ENCODE peak calls at places on chromosomes 1 and 21, in seven cellular contexts. One of them, this sample, is unnamed.

GRCh38 chr1:18535391-18536210 is 54.9 kb downstream of the KLHDC7A start:
- DNase-seq in GM06990: no peak
- DNase-seq in tibial artery: peak; percentile 34
- DNase-seq in Panc1: no peak
- DNase-seq in uterus: no peak
- DNase-seq in OCI-LY7: no peak
- DNase-seq in lung: no peak
- DNase-seq in this sample: no peak

GRCh38 chr1:16614361-16615252 is 1.2 kb upstream of the NBPF1 start:
- DNase-seq in GM06990: no peak
- DNase-seq in tibial artery: peak; percentile 66
- DNase-seq in Panc1: no peak
- DNase-seq in uterus: no peak
- DNase-seq in OCI-LY7: no peak
- DNase-seq in lung: peak; percentile 38
- DNase-seq in this sample: no peak

GRCh38 chr1:114150016-114150415 is 3.7 kb downstream of the SYT6 start:
- DNase-seq in GM06990: no peak
- DNase-seq in tibial artery: no peak
- DNase-seq in Panc1: no peak
- DNase-seq in uterus: no peak
- DNase-seq in OCI-LY7: no peak
- DNase-seq in lung: no peak
- DNase-seq in this sample: no peak

GRCh38 chr21:36552458-36552800 is 72.5 kb upstream of the CLDN14 start:
- DNase-seq in GM06990: no peak
- DNase-seq in tibial artery: no peak
- DNase-seq in Panc1: no peak
- DNase-seq in uterus: no peak
- DNase-seq in OCI-LY7: no peak
- DNase-seq in lung: no peak
- DNase-seq in this sample: no peak

GRCh38 chr21:43332872-43333300 is 94.0 kb downstream of the SIK1 start:
- DNase-seq in GM06990: no peak
- DNase-seq in tibial artery: peak; percentile 78
- DNase-seq in Panc1: no peak
- DNase-seq in uterus: no peak
- DNase-seq in OCI-LY7: no peak
- DNase-seq in lung: no peak
- DNase-seq in this sample: no peak

GRCh38 chr1:241330619-241331327 is 26.2 kb downstream of the RGS7 start:
- DNase-seq in GM06990: peak; percentile 52
- DNase-seq in tibial artery: no peak
- DNase-seq in Panc1: no peak
- DNase-seq in uterus: no peak
- DNase-seq in OCI-LY7: no peak
- DNase-seq in lung: no peak
- DNase-seq in this sample: no peak

GRCh38 chr1:64624446-64624766 is 120.5 kb upstream of the RAVER2 start:
- DNase-seq in GM06990: no peak
- DNase-seq in tibial artery: no peak
- DNase-seq in Panc1: no peak
- DNase-seq in uterus: no peak
- DNase-seq in OCI-LY7: no peak
- DNase-seq in lung: no peak
- DNase-seq in this sample: peak; percentile 50

GRCh38 chr1:42165511-42166210 is 1.1 kb upstream of the GUCA2A start:
- DNase-seq in GM06990: no peak
- DNase-seq in tibial artery: no peak
- DNase-seq in Panc1: no peak
- DNase-seq in uterus: no peak
- DNase-seq in OCI-LY7: no peak
- DNase-seq in lung: peak; percentile 91
- DNase-seq in this sample: peak; percentile 60

GRCh38 chr1:8239039-8239305 is 78.9 kb upstream of the SLC45A1 start:
- DNase-seq in GM06990: no peak
- DNase-seq in tibial artery: peak; percentile 77
- DNase-seq in Panc1: peak; percentile 48
- DNase-seq in uterus: peak; percentile 49
- DNase-seq in OCI-LY7: no peak
- DNase-seq in lung: peak; percentile 57
- DNase-seq in this sample: no peak

GRCh38 chr1:162319510-162320160 is 57.0 kb downstream of the SPATA46 start:
- DNase-seq in GM06990: no peak
- DNase-seq in tibial artery: no peak
- DNase-seq in Panc1: no peak
- DNase-seq in uterus: no peak
- DNase-seq in OCI-LY7: no peak
- DNase-seq in lung: no peak
- DNase-seq in this sample: peak; percentile 51

GRCh38 chr1:17297991-17298390 is 10.0 kb upstream of the PADI4 start:
- DNase-seq in GM06990: no peak
- DNase-seq in tibial artery: no peak
- DNase-seq in Panc1: no peak
- DNase-seq in uterus: no peak
- DNase-seq in OCI-LY7: no peak
- DNase-seq in lung: no peak
- DNase-seq in this sample: no peak

GRCh38 chr1:27298632-27299384 is 23.2 kb upstream of the TMEM222 start:
- DNase-seq in GM06990: no peak
- DNase-seq in tibial artery: peak; percentile 23
- DNase-seq in Panc1: no peak
- DNase-seq in uterus: no peak
- DNase-seq in OCI-LY7: no peak
- DNase-seq in lung: no peak
- DNase-seq in this sample: no peak

GRCh38 chr1:240405751-240406150 is 206.2 kb downstream of the GREM2 start:
- DNase-seq in GM06990: no peak
- DNase-seq in tibial artery: no peak
- DNase-seq in Panc1: no peak
- DNase-seq in uterus: no peak
- DNase-seq in OCI-LY7: no peak
- DNase-seq in lung: no peak
- DNase-seq in this sample: no peak

GRCh38 chr21:44301961-44302406 is 2.1 kb downstream of the PFKL start:
- DNase-seq in GM06990: no peak
- DNase-seq in tibial artery: no peak
- DNase-seq in Panc1: no peak
- DNase-seq in uterus: no peak
- DNase-seq in OCI-LY7: peak; percentile 44
- DNase-seq in lung: no peak
- DNase-seq in this sample: no peak

GRCh38 chr21:35197191-35197590 is 148.1 kb upstream of the RUNX1 start:
- DNase-seq in GM06990: no peak
- DNase-seq in tibial artery: no peak
- DNase-seq in Panc1: no peak
- DNase-seq in uterus: no peak
- DNase-seq in OCI-LY7: no peak
- DNase-seq in lung: no peak
- DNase-seq in this sample: no peak

GRCh38 chr1:236795757-236796719 is 946 bp downstream of the MTR start:
- DNase-seq in GM06990: no peak
- DNase-seq in tibial artery: peak; percentile 84
- DNase-seq in Panc1: no peak
- DNase-seq in uterus: no peak
- DNase-seq in OCI-LY7: peak; percentile 8
- DNase-seq in lung: no peak
- DNase-seq in this sample: no peak

GRCh38 chr1:114340906-114341698 is 169.9 kb downstream of the TRIM33 start:
- DNase-seq in GM06990: no peak
- DNase-seq in tibial artery: no peak
- DNase-seq in Panc1: no peak
- DNase-seq in uterus: no peak
- DNase-seq in OCI-LY7: no peak
- DNase-seq in lung: no peak
- DNase-seq in this sample: no peak

GRCh38 chr1:25562101-25562927 is 18.9 kb downstream of the LDLRAP1 start:
- DNase-seq in GM06990: peak; percentile 62
- DNase-seq in tibial artery: no peak
- DNase-seq in Panc1: no peak
- DNase-seq in uterus: no peak
- DNase-seq in OCI-LY7: peak; percentile 98
- DNase-seq in lung: no peak
- DNase-seq in this sample: no peak

GRCh38 chr1:10943991-10944730 is 68.3 kb upstream of the TARDBP start:
- DNase-seq in GM06990: no peak
- DNase-seq in tibial artery: no peak
- DNase-seq in Panc1: no peak
- DNase-seq in uterus: peak; percentile 22
- DNase-seq in OCI-LY7: no peak
- DNase-seq in lung: no peak
- DNase-seq in this sample: no peak

GRCh38 chr1:161160763-161161162 is 1.5 kb downstream of the USP21 start:
- DNase-seq in GM06990: no peak
- DNase-seq in tibial artery: peak; percentile 63
- DNase-seq in Panc1: no peak
- DNase-seq in uterus: no peak
- DNase-seq in OCI-LY7: no peak
- DNase-seq in lung: no peak
- DNase-seq in this sample: no peak

GRCh38 chr1:26218906-26219494 is 15.0 kb upstream of the CEP85 start:
- DNase-seq in GM06990: no peak
- DNase-seq in tibial artery: no peak
- DNase-seq in Panc1: no peak
- DNase-seq in uterus: no peak
- DNase-seq in OCI-LY7: no peak
- DNase-seq in lung: no peak
- DNase-seq in this sample: no peak

DNA sequence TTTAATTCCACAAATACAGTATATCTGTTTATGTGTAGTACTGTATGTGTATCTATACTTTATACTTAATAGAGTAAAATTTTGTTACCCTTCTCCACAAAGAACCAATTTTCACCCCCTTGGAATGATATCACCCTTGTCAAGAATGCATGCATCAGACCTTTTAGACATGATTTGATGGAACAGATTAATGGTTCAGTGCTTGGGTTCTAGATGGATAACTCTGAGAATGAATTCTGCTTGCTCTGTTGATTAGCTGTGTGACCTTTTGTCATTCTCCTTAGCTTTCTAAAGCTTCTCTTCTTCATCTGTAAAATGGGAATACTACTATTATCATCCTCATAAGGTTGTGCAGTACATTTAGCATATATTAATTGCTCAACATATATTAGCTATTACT is 105.1 kb downstream of the NEK7 start:
- DNase-seq in GM06990: no peak
- DNase-seq in tibial artery: no peak
- DNase-seq in Panc1: no peak
- DNase-seq in uterus: no peak
- DNase-seq in OCI-LY7: no peak
- DNase-seq in lung: no peak
- DNase-seq in this sample: no peak
- H3K36me3 ChIP-seq in GM06990: peaks cover 2% of the 10 kb centered on the region
- H3K36me3 ChIP-seq in tibial artery: peaks cover 14% of the 10 kb centered on the region
- H3K36me3 ChIP-seq in Panc1: no peaks in the 10 kb centered on the region
- H3K36me3 ChIP-seq in uterus: no peaks in the 10 kb centered on the region
- H3K36me3 ChIP-seq in OCI-LY7: no peaks in the 10 kb centered on the region
- H3K36me3 ChIP-seq in lung: peaks cover 1% of the 10 kb centered on the region
- H3K36me3 ChIP-seq in this sample: no peaks in the 10 kb centered on the region

GRCh38 chr1:6726253-6726652 is 24.6 kb upstream of the DNAJC11 start:
- DNase-seq in GM06990: no peak
- DNase-seq in tibial artery: no peak
- DNase-seq in Panc1: no peak
- DNase-seq in uterus: no peak
- DNase-seq in OCI-LY7: no peak
- DNase-seq in lung: no peak
- DNase-seq in this sample: no peak

GRCh38 chr1:6724517-6725141 is 23.0 kb upstream of the DNAJC11 start:
- DNase-seq in GM06990: no peak
- DNase-seq in tibial artery: no peak
- DNase-seq in Panc1: no peak
- DNase-seq in uterus: no peak
- DNase-seq in OCI-LY7: no peak
- DNase-seq in lung: no peak
- DNase-seq in this sample: peak; percentile 45

GRCh38 chr1:6730473-6730872 is 28.9 kb upstream of the DNAJC11 start:
- DNase-seq in GM06990: no peak
- DNase-seq in tibial artery: no peak
- DNase-seq in Panc1: no peak
- DNase-seq in uterus: no peak
- DNase-seq in OCI-LY7: no peak
- DNase-seq in lung: no peak
- DNase-seq in this sample: no peak

GRCh38 chr1:6730889-6731288 is 29.3 kb upstream of the DNAJC11 start:
- DNase-seq in GM06990: no peak
- DNase-seq in tibial artery: no peak
- DNase-seq in Panc1: no peak
- DNase-seq in uterus: no peak
- DNase-seq in OCI-LY7: no peak
- DNase-seq in lung: no peak
- DNase-seq in this sample: no peak

GRCh38 chr1:6727535-6727934 is 25.9 kb upstream of the DNAJC11 start:
- DNase-seq in GM06990: no peak
- DNase-seq in tibial artery: peak; percentile 74
- DNase-seq in Panc1: peak; percentile 52
- DNase-seq in uterus: peak; percentile 29
- DNase-seq in OCI-LY7: peak; percentile 70
- DNase-seq in lung: peak; percentile 38
- DNase-seq in this sample: no peak
- TF ChIP-seq CTCF in GM06990: peak; percentile 94
- TF ChIP-seq CTCF in tibial artery: peak; percentile 81
- TF ChIP-seq CTCF in Panc1: peak; percentile 98
- TF ChIP-seq CTCF in uterus: peak; percentile 58
- TF ChIP-seq CTCF in OCI-LY7: peak; percentile 98
- TF ChIP-seq CTCF in lung: peak; percentile 63
- TF ChIP-seq CTCF in this sample: peak; percentile 82

GRCh38 chr1:21508580-21509350 is 458 bp upstream of the ALPL start:
- DNase-seq in GM06990: peak; percentile 37
- DNase-seq in tibial artery: no peak
- DNase-seq in Panc1: no peak
- DNase-seq in uterus: peak; percentile 24
- DNase-seq in OCI-LY7: peak; percentile 57
- DNase-seq in lung: peak; percentile 81
- DNase-seq in this sample: no peak

GRCh38 chr1:21507511-21508270 is 1.5 kb upstream of the ALPL start:
- DNase-seq in GM06990: no peak
- DNase-seq in tibial artery: peak; percentile 11
- DNase-seq in Panc1: no peak
- DNase-seq in uterus: no peak
- DNase-seq in OCI-LY7: no peak
- DNase-seq in lung: no peak
- DNase-seq in this sample: no peak

GRCh38 chr1:21510113-21510493 is 880 bp downstream of the ALPL start:
- DNase-seq in GM06990: no peak
- DNase-seq in tibial artery: no peak
- DNase-seq in Panc1: no peak
- DNase-seq in uterus: no peak
- DNase-seq in OCI-LY7: no peak
- DNase-seq in lung: no peak
- DNase-seq in this sample: no peak

GRCh38 chr1:21510885-21511578 is 1.8 kb downstream of the ALPL start:
- DNase-seq in GM06990: no peak
- DNase-seq in tibial artery: no peak
- DNase-seq in Panc1: no peak
- DNase-seq in uterus: no peak
- DNase-seq in OCI-LY7: no peak
- DNase-seq in lung: no peak
- DNase-seq in this sample: no peak

GRCh38 chr1:21509351-21510112 is at the start of gene ALPL:
- DNase-seq in GM06990: no peak
- DNase-seq in tibial artery: no peak
- DNase-seq in Panc1: no peak
- DNase-seq in uterus: no peak
- DNase-seq in OCI-LY7: no peak
- DNase-seq in lung: no peak
- DNase-seq in this sample: no peak
- H3K4me3 ChIP-seq in GM06990: no peak within 1 kb of the TSS
- H3K4me3 ChIP-seq in tibial artery: peak within 1 kb of the TSS; percentile 17
- H3K4me3 ChIP-seq in Panc1: peak within 1 kb of the TSS; percentile 42
- H3K4me3 ChIP-seq in uterus: no peak within 1 kb of the TSS
- H3K4me3 ChIP-seq in OCI-LY7: no peak within 1 kb of the TSS
- H3K4me3 ChIP-seq in lung: peak within 1 kb of the TSS; percentile 49
- H3K4me3 ChIP-seq in this sample: peak within 1 kb of the TSS; percentile 30

GRCh38 chr1:201848230-201848629 is 19.3 kb downstream of the IPO9 start:
- DNase-seq in GM06990: no peak
- DNase-seq in tibial artery: no peak
- DNase-seq in Panc1: no peak
- DNase-seq in uterus: no peak
- DNase-seq in OCI-LY7: no peak
- DNase-seq in lung: no peak
- DNase-seq in this sample: no peak
- H3K36me3 ChIP-seq in GM06990: peaks cover 12% of the 10 kb centered on the region
- H3K36me3 ChIP-seq in tibial artery: peaks cover 13% of the 10 kb centered on the region
- H3K36me3 ChIP-seq in Panc1: peaks cover 36% of the 10 kb centered on the region
- H3K36me3 ChIP-seq in uterus: no peaks in the 10 kb centered on the region
- H3K36me3 ChIP-seq in OCI-LY7: peaks cover 80% of the 10 kb centered on the region
- H3K36me3 ChIP-seq in lung: peaks cover 12% of the 10 kb centered on the region
- H3K36me3 ChIP-seq in this sample: peaks cover 2% of the 10 kb centered on the region

This sample was measured in kidney epithelial cell.